ENCODE peak calls at places on chromosomes 1 and 21, in eight cellular contexts. V is tibial artery, E is transverse colon, C is fibroblast of lung, U is left lung, X is mesendoderm, O is cardiac muscle cell, I is body of pancreas. L is an unnamed sample. For H3K4me1, the result is how much of the 10 kb centered on the place peaks cover.

GRCh38 chr1:43819354-43819753 is 112.0 kb downstream of the ST3GAL3 start:
- DNase-seq in E (no peak), O (no peak), I (no peak), V (no peak), C (no peak), X (no peak), U (no peak), L (no peak)

GRCh38 chr1:147078606-147079399 is 93.5 kb downstream of the PRKAB2 start:
- DNase-seq in U (no peak), C (no peak), E (no peak), I (no peak), X (no peak), O (peak), V (no peak), L (no peak)

GRCh38 chr1:58515794-58516401 is 30.6 kb downstream of the OMA1 start:
- DNase-seq in E (peak), U (no peak), I (peak), X (peak), O (peak), C (peak), V (peak), L (peak)

GRCh38 chr1:230842801-230843200 is 25.5 kb downstream of the C1orf198 start:
- DNase-seq in I (no peak), O (no peak), V (no peak), C (no peak), U (peak), E (no peak), X (no peak), L (no peak)

GRCh38 chr1:213720032-213720431 is 267.7 kb upstream of the PROX1 start:
- DNase-seq in C (no peak), E (no peak), X (no peak), V (no peak), O (peak), I (no peak), U (no peak), L (no peak)

GRCh38 chr1:3219005-3219724 is 150.2 kb downstream of the PRDM16 start:
- DNase-seq in U (no peak), I (peak), V (peak), X (no peak), C (peak), O (no peak), E (peak), L (peak)

GRCh38 chr1:167854184-167854583 is 59.8 kb downstream of the ADCY10 start:
- DNase-seq in U (no peak), O (no peak), I (no peak), X (no peak), C (no peak), E (no peak), V (no peak), L (no peak)

GRCh38 chr1:248114890-248115289 is 19.9 kb downstream of the OR2L13 start:
- DNase-seq in O (no peak), C (no peak), X (no peak), V (no peak), U (no peak), E (no peak), I (no peak), L (no peak)

GRCh38 chr1:101193733-101194169 is 43.1 kb upstream of the S1PR1 start:
- DNase-seq in U (no peak), C (no peak), X (no peak), V (no peak), I (no peak), O (no peak), E (no peak), L (no peak)

GRCh38 chr1:183508694-183509093 is 36.4 kb downstream of the SMG7 start:
- DNase-seq in X (no peak), V (no peak), O (no peak), I (no peak), U (no peak), C (no peak), E (no peak), L (no peak)

GRCh38 chr1:181676269-181676668 is 193.0 kb downstream of the CACNA1E start:
- DNase-seq in I (peak), C (peak), E (peak), O (peak), X (peak), U (no peak), V (no peak), L (peak)

GRCh38 chr1:89594096-89594740 is 38.7 kb upstream of the LRRC8C start:
- DNase-seq in U (no peak), E (no peak), I (no peak), O (no peak), V (no peak), X (no peak), C (peak), L (no peak)

GRCh38 chr1:61851849-61852692 is 109.8 kb downstream of the PATJ start:
- DNase-seq in E (no peak), O (peak), I (peak), V (no peak), C (peak), U (no peak), X (peak), L (peak)

GRCh38 chr1:64834734-64835133 is 89.9 kb downstream of the RAVER2 start:
- DNase-seq in C (peak), X (no peak), E (no peak), U (no peak), O (no peak), V (no peak), I (no peak), L (no peak)

GRCh38 chr1:211738709-211739301 is 63.4 kb upstream of the NEK2 start:
- DNase-seq in C (no peak), E (no peak), X (no peak), I (no peak), O (no peak), U (no peak), V (no peak), L (no peak)

GRCh38 chr1:158153781-158154444 is 26.8 kb upstream of the CD1D start:
- DNase-seq in U (no peak), X (no peak), I (no peak), E (no peak), O (no peak), V (no peak), C (no peak), L (no peak)

GRCh38 chr1:62006690-62007089 is 188.0 kb upstream of the L1TD1 start:
- DNase-seq in I (no peak), U (no peak), V (no peak), C (no peak), O (no peak), X (no peak), E (no peak), L (no peak)

GRCh38 chr1:115283249-115283648 is 54.8 kb downstream of the NGF start:
- DNase-seq in O (no peak), X (no peak), I (no peak), U (peak), E (no peak), C (no peak), V (peak), L (no peak)

GRCh38 chr1:93324486-93325464 is 20.9 kb upstream of the DR1 start:
- DNase-seq in O (no peak), C (peak), V (no peak), I (no peak), X (no peak), E (no peak), U (no peak), L (peak)

GRCh38 chr1:208027861-208028260 is 116.9 kb upstream of the CD34 start:
- DNase-seq in X (no peak), I (no peak), U (peak), V (no peak), O (no peak), E (no peak), C (no peak), L (no peak)

GRCh38 chr21:46124926-46125845 is 27.3 kb downstream of the COL6A2 start:
- DNase-seq in C (no peak), U (peak), I (no peak), O (no peak), X (no peak), V (peak), E (peak), L (no peak)

GRCh38 chr1:165288301-165289120 is 68.0 kb downstream of the LMX1A start:
- DNase-seq in E (peak), U (no peak), O (no peak), C (no peak), V (no peak), I (peak), X (peak), L (peak)

GRCh38 chr1:113579256-113580018 is 179.8 kb downstream of the PHTF1 start:
- DNase-seq in C (no peak), I (no peak), U (no peak), O (no peak), E (no peak), X (no peak), V (no peak), L (no peak)

GRCh38 chr21:41143596-41144325 is 24.2 kb upstream of the BACE2 start:
- DNase-seq in U (no peak), E (no peak), X (no peak), I (no peak), O (no peak), V (no peak), C (no peak), L (no peak)

GRCh38 chr1:178485467-178486098 is 11.2 kb downstream of the CLEC20A start:
- DNase-seq in C (no peak), O (no peak), E (no peak), V (no peak), X (no peak), U (no peak), I (no peak), L (no peak)

GRCh38 chr1:154847891-154848290 is 22.2 kb downstream of the KCNN3 start:
- DNase-seq in X (no peak), C (no peak), E (no peak), O (no peak), V (no peak), U (no peak), I (no peak), L (no peak)

GRCh38 chr1:57845041-57845440 is 421.2 kb upstream of the DAB1 start:
- DNase-seq in C (no peak), V (no peak), X (no peak), O (no peak), I (no peak), E (no peak), U (no peak), L (no peak)

GRCh38 chr1:92934395-92935378 is 26.6 kb downstream of the DIPK1A start:
- DNase-seq in V (peak), X (no peak), O (no peak), C (peak), I (peak), E (peak), U (no peak), L (no peak)

GRCh38 chr1:23980725-23981063 is 567 bp upstream of the SRSF10 start:
- DNase-seq in I (peak), O (no peak), V (no peak), U (no peak), X (peak), C (peak), E (peak), L (no peak)

GRCh38 chr1:169099561-169099960 is 6.9 kb upstream of the ATP1B1 start:
- DNase-seq in O (no peak), V (no peak), C (no peak), E (no peak), I (no peak), X (no peak), U (no peak), L (no peak)

GRCh38 chr1:21021311-21021710 is 155.4 kb downstream of the EIF4G3 start:
- DNase-seq in I (no peak), C (no peak), U (no peak), V (no peak), O (no peak), E (no peak), X (no peak), L (no peak)

GRCh38 chr1:21022279-21023040 is 154.2 kb downstream of the EIF4G3 start:
- DNase-seq in V (peak), O (peak), U (no peak), C (peak), X (peak), I (peak), E (peak), L (peak)

GRCh38 chr1:21018673-21019072 is 158.0 kb downstream of the EIF4G3 start:
- DNase-seq in V (no peak), C (no peak), U (no peak), I (no peak), X (peak), E (no peak), O (no peak), L (no peak)

GRCh38 chr1:21024918-21025317 is 151.8 kb downstream of the EIF4G3 start:
- DNase-seq in C (no peak), E (no peak), O (no peak), V (no peak), I (no peak), U (no peak), X (no peak), L (no peak)

GRCh38 chr1:21020151-21020550 is 156.5 kb downstream of the EIF4G3 start:
- DNase-seq in U (no peak), C (no peak), O (no peak), V (no peak), E (no peak), X (peak), I (no peak), L (no peak)
- H3K27ac ChIP-seq in U (no peak), C (no peak), O (no peak), V (no peak), E (no peak), X (no peak), I (no peak), L (no peak)

DNA sequence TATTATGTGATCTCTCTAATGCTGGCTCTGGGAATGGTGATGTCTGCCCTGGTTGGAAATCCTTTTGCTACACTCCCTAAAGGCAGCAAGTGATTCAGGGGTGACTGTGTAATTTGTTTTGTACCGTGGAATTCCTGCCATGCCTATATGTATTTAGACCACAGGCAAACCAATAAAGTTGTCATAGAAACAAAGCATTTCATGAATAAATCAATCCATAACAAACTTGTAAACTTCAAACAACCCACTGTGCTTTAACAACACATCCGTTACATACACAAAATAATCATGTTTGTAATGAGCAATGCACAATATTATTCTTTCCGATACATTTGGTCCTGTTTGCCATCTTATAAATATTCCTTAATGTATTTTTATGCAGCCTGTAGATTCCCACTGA is 330.3 kb upstream of the SNX7 start:
- DNase-seq in V (no peak), X (no peak), C (no peak), E (no peak), O (no peak), I (no peak), U (no peak), L (no peak)
- H3K4me1 ChIP-seq in V (under half), X (under half), C (under half), E (under half), O (under half), I (under half), U (under half), L (under half)

GRCh38 chr1:9066945-9067807 is 2.3 kb downstream of the SLC2A5 start:
- DNase-seq in C (peak), I (peak), E (peak), O (no peak), V (peak), U (no peak), X (no peak), L (peak)

GRCh38 chr1:9068971-9069323 is 488 bp downstream of the SLC2A5 start:
- DNase-seq in I (no peak), O (no peak), X (no peak), U (no peak), E (no peak), V (no peak), C (peak), L (peak)

GRCh38 chr1:9071554-9072235 is 2.3 kb upstream of the SLC2A5 start:
- DNase-seq in U (peak), C (no peak), I (no peak), V (no peak), E (no peak), X (no peak), O (no peak), L (no peak)

GRCh38 chr1:9070421-9071015 is 1.1 kb upstream of the SLC2A5 start:
- DNase-seq in V (no peak), E (no peak), I (no peak), C (no peak), O (no peak), U (no peak), X (no peak), L (peak)

GRCh38 chr1:9069324-9070100 is at the start of gene SLC2A5:
- DNase-seq in V (peak), X (no peak), O (no peak), U (no peak), E (peak), C (peak), I (peak), L (peak)
- H3K27ac ChIP-seq in V (peak), X (no peak), O (no peak), U (peak), E (peak), C (no peak), I (no peak), L (peak)

GRCh38 chr1:246571953-246572352 is 5.7 kb downstream of the CNST start:
- DNase-seq in C (no peak), U (no peak), V (no peak), X (no peak), O (no peak), E (no peak), I (no peak), L (no peak)
- H3K4me1 ChIP-seq in C (under half), U (half or more), V (under half), X (under half), O (under half), E (under half), I (under half), L (under half)

DNA sequence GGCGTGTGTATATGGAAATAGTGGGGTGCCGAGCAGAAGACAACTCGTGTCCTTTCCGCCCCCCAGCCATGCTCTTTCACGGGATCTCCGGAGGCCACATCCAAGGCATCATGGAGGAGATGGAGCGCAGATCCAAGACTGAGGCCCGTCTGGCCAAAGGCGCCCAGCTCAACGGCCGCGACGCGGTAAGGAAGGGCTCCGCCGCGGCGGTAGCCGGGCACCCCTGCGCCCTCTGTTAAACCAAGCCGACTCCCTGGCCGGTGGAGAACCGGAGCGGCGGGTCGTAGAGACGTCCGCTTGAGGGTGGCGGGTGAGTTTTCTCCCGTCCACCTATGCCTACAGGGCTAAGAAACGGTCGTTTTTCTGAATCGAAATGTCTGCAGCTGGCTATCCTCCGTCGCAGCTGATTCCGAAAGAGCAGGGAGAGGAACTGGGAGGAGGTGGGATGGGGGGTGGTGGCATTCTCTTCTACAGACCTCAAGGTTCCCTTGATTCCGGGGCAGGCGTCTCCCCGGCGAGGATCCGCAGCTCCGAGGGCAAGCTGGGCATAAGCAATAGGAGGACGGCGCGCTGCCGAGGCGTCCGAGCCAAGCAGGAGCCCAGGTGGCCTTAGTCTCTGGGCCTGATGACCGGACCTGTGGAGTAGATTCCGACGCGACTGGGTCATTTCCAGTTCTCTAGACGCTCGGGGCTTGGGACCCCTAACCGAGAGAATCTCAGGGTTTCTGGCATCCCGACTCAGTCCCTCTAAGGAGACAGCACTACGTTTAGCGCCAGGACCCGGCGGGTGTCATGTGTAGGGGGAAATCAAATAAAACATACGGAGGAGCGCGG is 858 bp downstream of the LHX9 start:
- DNase-seq in V (no peak), O (no peak), U (peak), E (no peak), C (no peak), I (no peak), X (no peak), L (no peak)
- H3K27ac ChIP-seq in V (peak), O (no peak), U (no peak), E (no peak), C (no peak), I (no peak), X (no peak), L (no peak)

DNA sequence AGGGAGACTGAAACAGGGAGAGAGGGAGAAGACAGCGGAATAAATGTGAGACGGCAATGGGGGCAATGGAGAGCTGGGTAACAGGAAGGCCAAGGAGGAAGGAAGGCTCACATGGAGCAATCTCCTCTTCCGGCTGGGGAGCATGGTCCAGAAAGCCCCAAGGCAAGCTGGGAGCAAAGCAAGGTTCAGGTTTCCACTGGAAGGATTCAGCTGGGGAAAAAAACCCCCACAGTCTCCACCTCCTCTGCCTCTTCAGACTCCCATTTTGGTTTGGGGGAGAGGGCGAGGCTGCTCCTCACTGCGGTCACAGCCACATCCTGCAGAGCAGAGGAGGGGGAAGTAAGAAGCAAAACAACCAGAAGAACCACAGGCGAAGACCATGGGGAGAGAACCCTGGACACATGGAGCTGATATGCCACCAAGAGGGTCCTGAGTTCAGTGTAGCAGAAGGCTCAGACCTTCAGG is 650 bp downstream of the TNFAIP8L2 start:
- DNase-seq in C (no peak), X (no peak), U (no peak), E (peak), V (no peak), O (no peak), I (peak), L (peak)
- H3K4me1 ChIP-seq in C (under half), X (under half), U (under half), E (under half), V (under half), O (under half), I (under half), L (under half)

DNA sequence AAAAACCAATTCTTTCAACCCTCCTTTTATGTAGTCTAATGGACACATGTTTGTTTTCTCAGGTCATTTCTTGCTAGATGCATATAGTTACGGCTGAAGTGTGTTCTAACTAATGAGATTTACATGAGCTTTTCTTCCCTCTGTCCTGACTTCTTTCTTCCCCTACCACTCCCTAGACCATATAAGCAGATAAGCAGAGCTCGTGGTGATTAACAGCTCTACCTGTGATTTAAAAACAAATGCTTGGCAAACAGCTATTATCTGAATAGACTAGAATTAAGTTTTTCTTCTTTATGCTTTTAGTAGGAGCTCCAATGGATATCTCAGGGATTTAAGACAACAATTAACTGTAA is 18.6 kb downstream of the KHDRBS1 start:
- DNase-seq in U (no peak), V (no peak), X (no peak), I (no peak), E (no peak), C (no peak), O (no peak), L (peak)
- H3K27ac ChIP-seq in U (no peak), V (peak), X (no peak), I (no peak), E (peak), C (no peak), O (peak), L (no peak)

GRCh38 chr1:161200421-161200991 is 1.7 kb upstream of the ADAMTS4 start:
- DNase-seq in O (no peak), X (no peak), I (no peak), E (no peak), V (no peak), U (no peak), C (no peak), L (no peak)
- H3K4me1 ChIP-seq in O (under half), X (under half), I (under half), E (under half), V (half or more), U (half or more), C (half or more), L (under half)